ENCODE peak calls at places on chromosomes 12 and 14, in six cellular contexts. G is nephron progenitor cell; T is transverse colon; V is A549; A is mucosa of descending colon; R is CD4-positive, alpha-beta T cell. N is an unnamed sample.

GRCh38 chr12:47901285-47902093 is 3.3 kb downstream of the VDR start:
- DNase-seq in G (no peak), R (no peak), A (peak; percentile 57), V (no peak), T (peak; percentile 41), N (no peak)

GRCh38 chr12:102960766-102961487 is 3.5 kb downstream of the ASCL1 start:
- DNase-seq in A (no peak), T (no peak), R (no peak), V (no peak), G (peak; percentile 39), N (no peak)

GRCh38 chr12:100346660-100347059 is 10.2 kb upstream of the SLC17A8 start:
- DNase-seq in G (no peak), T (no peak), R (no peak), A (no peak), V (no peak), N (no peak)

GRCh38 chr14:68939893-68940613 is 39.0 kb downstream of the ACTN1 start:
- DNase-seq in T (peak; percentile 67), A (peak; percentile 71), V (peak; percentile 98), R (no peak), G (peak; percentile 30), N (peak; percentile 48)

GRCh38 chr12:724194-724855 is 28.1 kb upstream of the WNK1 start:
- DNase-seq in G (no peak), A (no peak), R (peak; percentile 5), T (no peak), V (peak; percentile 25), N (peak; percentile 59)

GRCh38 chr14:99944241-99944651 is 121.0 kb upstream of the EVL start:
- DNase-seq in T (peak; percentile 16), A (peak; percentile 44), R (no peak), V (no peak), G (no peak), N (no peak)

GRCh38 chr14:87566986-87567385 is 426.0 kb downstream of the GALC start:
- DNase-seq in G (no peak), R (no peak), V (no peak), A (no peak), T (no peak), N (no peak)

GRCh38 chr12:121036810-121037326 is 2.2 kb downstream of the OASL start:
- DNase-seq in V (no peak), T (no peak), R (no peak), A (no peak), G (no peak), N (peak; percentile 77)

GRCh38 chr14:36091096-36091495 is 85.4 kb downstream of the PTCSC3 start:
- DNase-seq in V (peak; percentile 96), G (no peak), T (no peak), A (no peak), R (no peak), N (no peak)

GRCh38 chr12:49338830-49339463 is 2.0 kb upstream of the C1QL4 start:
- DNase-seq in A (no peak), R (no peak), T (no peak), V (no peak), G (no peak), N (no peak)

GRCh38 chr14:28777773-28778606 is 11.4 kb downstream of the FOXG1 start:
- DNase-seq in G (no peak), T (no peak), V (no peak), R (no peak), A (no peak), N (no peak)

GRCh38 chr12:122309564-122310121 is 43.3 kb upstream of the VPS33A start:
- DNase-seq in T (no peak), R (no peak), A (no peak), V (no peak), G (no peak), N (no peak)

GRCh38 chr14:22098435-22098834 is 424.8 kb upstream of the OR4E1 start:
- DNase-seq in A (no peak), V (no peak), R (no peak), T (no peak), G (no peak), N (no peak)

GRCh38 chr12:102847131-102847530 is 69.9 kb downstream of the PAH start:
- DNase-seq in G (no peak), V (no peak), T (no peak), A (no peak), R (no peak), N (no peak)

GRCh38 chr12:71431991-71432390 is 7.6 kb upstream of the LGR5 start:
- DNase-seq in T (no peak), V (no peak), G (no peak), A (no peak), R (no peak), N (no peak)

GRCh38 chr14:32217301-32217700 is 14.2 kb upstream of the RNU6-8 start:
- DNase-seq in G (no peak), V (no peak), R (no peak), T (no peak), A (no peak), N (peak; percentile 16)

GRCh38 chr14:94593376-94593748 is 12.1 kb downstream of the SERPINA5 start:
- DNase-seq in V (no peak), A (no peak), T (no peak), R (no peak), G (no peak), N (no peak)

GRCh38 chr14:82060219-82060618 is 526.6 kb upstream of the SEL1L start:
- DNase-seq in G (no peak), V (no peak), R (no peak), A (no peak), T (no peak), N (no peak)

GRCh38 chr12:27180862-27181261 is 63.2 kb upstream of the STK38L start:
- DNase-seq in T (no peak), V (no peak), A (no peak), R (no peak), G (no peak), N (no peak)

GRCh38 chr14:95303107-95303506 is 16.6 kb downstream of the CLMN start:
- DNase-seq in T (no peak), V (no peak), A (no peak), R (no peak), G (no peak), N (no peak)

GRCh38 chr12:69225251-69225910 is 14.0 kb upstream of the CPSF6 start:
- DNase-seq in G (no peak), T (no peak), A (no peak), V (no peak), R (no peak), N (no peak)

GRCh38 chr12:19574606-19575005 is 135.3 kb downstream of the AEBP2 start:
- DNase-seq in G (no peak), R (no peak), A (no peak), V (peak; percentile 27), T (no peak), N (no peak)

GRCh38 chr12:34297790-34298164 is 275.5 kb downstream of the ALG10 start:
- DNase-seq in R (no peak), A (no peak), T (no peak), G (no peak), V (no peak), N (no peak)

GRCh38 chr12:57173089-57173488 is 25.7 kb upstream of the LRP1-AS start:
- DNase-seq in V (peak; percentile 47), T (no peak), R (no peak), G (peak; percentile 45), A (peak; percentile 55), N (peak; percentile 37)
- TF ChIP-seq CTCF in V (peak; percentile 58), T (peak; percentile 49), R (peak; percentile 54), G (peak; percentile 48), A (peak; percentile 46), N (peak; percentile 62)

GRCh38 chr12:12976366-12976765 is 23.7 kb downstream of the HEBP1 start:
- DNase-seq in T (no peak), V (peak; percentile 81), A (no peak), G (no peak), R (no peak), N (no peak)

GRCh38 chr12:12973019-12973418 is 21.0 kb upstream of the GPRC5D start:
- DNase-seq in A (no peak), R (no peak), V (no peak), G (no peak), T (no peak), N (no peak)

GRCh38 chr12:12974211-12974610 is 22.2 kb upstream of the GPRC5D start:
- DNase-seq in T (no peak), R (no peak), G (no peak), A (no peak), V (no peak), N (no peak)

GRCh38 chr12:12977231-12977630 is 22.8 kb downstream of the HEBP1 start:
- DNase-seq in V (no peak), R (no peak), T (no peak), G (no peak), A (no peak), N (no peak)

GRCh38 chr12:12975322-12976077 is 23.5 kb upstream of the GPRC5D start:
- DNase-seq in A (peak; percentile 54), V (peak; percentile 64), T (peak; percentile 63), R (no peak), G (peak; percentile 27), N (no peak)
- TF ChIP-seq CTCF in A (no peak), V (peak; percentile 42), T (peak; percentile 30), R (no peak), G (no peak), N (no peak)

DNA sequence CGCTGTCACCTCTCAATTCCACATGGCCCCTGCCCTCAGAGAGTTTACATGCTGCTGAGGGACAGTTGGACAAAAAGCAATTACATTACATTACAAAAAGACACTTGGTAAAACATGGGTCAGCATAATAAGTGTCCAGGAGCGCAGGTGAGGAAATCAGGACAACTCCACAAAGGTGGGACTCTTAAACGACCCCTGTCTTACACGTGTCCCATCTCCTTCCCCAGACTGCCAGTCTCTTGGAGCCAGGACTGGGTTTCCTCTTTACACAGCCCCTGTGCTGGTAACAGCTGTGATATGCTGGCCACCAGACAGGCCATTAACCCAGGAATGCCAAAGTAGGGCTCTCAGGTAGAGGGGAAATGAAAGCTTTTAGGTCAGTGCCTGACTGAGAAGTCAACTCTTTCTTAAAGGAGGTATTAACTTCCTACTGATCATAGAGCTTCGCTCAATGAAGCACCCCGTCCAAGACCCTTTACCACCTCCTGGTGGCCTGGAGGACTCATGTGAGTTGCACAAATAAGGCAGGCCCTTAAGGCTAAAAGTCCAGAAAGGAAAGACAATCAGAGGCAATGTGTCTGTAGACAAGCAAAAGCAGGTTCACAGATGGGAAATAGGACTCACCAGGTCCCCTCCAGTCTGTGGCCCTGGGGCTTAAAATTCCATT is 55.5 kb downstream of the ANO2 start:
- DNase-seq in V (peak; percentile 70), T (no peak), G (no peak), A (no peak), R (no peak), N (peak; percentile 59)
- TF ChIP-seq CTCF in V (no peak), T (no peak), G (no peak), A (no peak), R (no peak), N (no peak)

DNA sequence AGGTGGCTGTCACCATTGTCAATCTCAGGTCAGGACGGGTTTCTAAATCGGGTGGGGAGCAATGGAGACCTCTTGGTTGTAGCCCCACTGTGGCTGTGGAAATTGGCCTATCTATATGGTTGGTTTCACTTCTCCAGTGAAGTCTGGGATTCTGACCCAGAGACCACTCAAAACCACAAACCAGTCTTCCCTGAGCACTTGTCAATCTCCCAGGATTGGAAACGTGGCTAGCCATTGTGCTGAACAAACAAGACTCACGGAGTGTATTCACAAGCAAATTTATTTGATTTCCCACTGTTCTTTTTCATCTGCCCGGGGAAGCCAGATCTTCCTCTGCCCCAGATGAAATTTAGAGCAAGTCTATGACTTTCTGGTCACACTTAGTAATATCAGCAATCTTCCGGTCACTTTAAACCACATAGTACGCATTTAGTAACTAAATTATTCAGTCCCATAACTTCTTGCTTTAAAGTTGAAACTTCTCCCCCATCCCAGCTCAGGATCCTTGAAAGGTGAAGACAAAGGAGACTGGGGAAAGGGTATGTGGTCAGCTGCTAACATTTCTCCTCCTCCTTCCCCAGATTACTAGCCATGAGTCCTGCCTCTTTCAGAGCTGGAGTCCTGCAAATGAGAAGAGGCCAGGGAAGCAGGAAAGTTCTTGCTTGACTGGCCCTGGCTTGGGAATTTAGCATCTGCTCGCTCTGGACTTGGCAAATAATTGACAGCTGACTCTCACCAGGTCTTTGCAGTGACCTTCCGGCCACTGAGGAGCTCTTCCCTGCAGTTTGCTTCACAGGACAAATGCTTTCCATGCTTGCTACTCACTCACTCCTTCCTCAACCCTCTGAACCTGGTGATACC is 123.2 kb upstream of the MAX start:
- DNase-seq in T (no peak), G (no peak), R (no peak), V (no peak), A (no peak), N (no peak)
- TF ChIP-seq CTCF in T (no peak), G (no peak), R (no peak), V (no peak), A (no peak), N (no peak)

N was measured in activated CD8-positive, alpha-beta T cell treated with anti-CD3 and anti-CD28 coated beads for 36 hours.